ENCODE peak calls at places on chromosomes 7 and 10, in seven cellular contexts. N, V, G, P, O, J and W are unnamed samples.

GRCh38 chr7:116273283-116273917 is 63.1 kb downstream of the TES start:
- DNase-seq in N (no peak), V (no peak), G (no peak), P (no peak), O (no peak), J (no peak), W (no peak)

GRCh38 chr7:17131060-17131345 is 167.4 kb upstream of the AHR start:
- DNase-seq in N (no peak), V (no peak), G (peak; percentile 47), P (no peak), O (no peak), J (no peak), W (no peak)

GRCh38 chr10:78700413-78700812 is 368.4 kb upstream of the ZMIZ1 start:
- DNase-seq in N (peak; percentile 24), V (no peak), G (no peak), P (no peak), O (peak; percentile 40), J (no peak), W (no peak)

GRCh38 chr7:50068026-50068425 is 25.0 kb downstream of the ZPBP start:
- DNase-seq in N (peak; percentile 54), V (no peak), G (peak; percentile 4), P (no peak), O (peak; percentile 36), J (peak; percentile 20), W (no peak)

GRCh38 chr10:4509405-4509804 is 316.6 kb upstream of the AKR1E2 start:
- DNase-seq in N (no peak), V (no peak), G (no peak), P (no peak), O (no peak), J (no peak), W (no peak)

GRCh38 chr10:78433063-78433717 is 399.5 kb downstream of the RPS24 start:
- DNase-seq in N (no peak), V (no peak), G (no peak), P (no peak), O (no peak), J (no peak), W (no peak)

GRCh38 chr10:90136731-90137316 is 435.4 kb downstream of the KIF20B start:
- DNase-seq in N (no peak), V (no peak), G (peak; percentile 39), P (no peak), O (no peak), J (no peak), W (no peak)

GRCh38 chr10:494149-494542 is 195.3 kb downstream of the DIP2C start:
- DNase-seq in N (no peak), V (no peak), G (no peak), P (no peak), O (no peak), J (no peak), W (no peak)

GRCh38 chr10:80515511-80515910 is 22.2 kb upstream of the SH2D4B start:
- DNase-seq in N (no peak), V (no peak), G (no peak), P (no peak), O (no peak), J (no peak), W (no peak)

GRCh38 chr10:26445411-26446031 is 7.4 kb downstream of the APBB1IP start:
- DNase-seq in N (no peak), V (no peak), G (no peak), P (no peak), O (no peak), J (no peak), W (no peak)

GRCh38 chr10:117541909-117542705 is 439 bp upstream of the EMX2 start:
- DNase-seq in N (peak; percentile 13), V (no peak), G (peak; percentile 23), P (no peak), O (no peak), J (peak; percentile 38), W (peak; percentile 94)

GRCh38 chr7:107939472-107940145 is 48.6 kb downstream of the DLD start:
- DNase-seq in N (no peak), V (no peak), G (peak; percentile 96), P (no peak), O (no peak), J (no peak), W (peak; percentile 79)

GRCh38 chr10:121910673-121911420 is 17.0 kb downstream of the ATE1 start:
- DNase-seq in N (no peak), V (no peak), G (peak; percentile 46), P (no peak), O (no peak), J (no peak), W (no peak)

GRCh38 chr7:54824655-54825054 is 65.6 kb upstream of the SEC61G start:
- DNase-seq in N (no peak), V (no peak), G (no peak), P (no peak), O (no peak), J (no peak), W (no peak)

GRCh38 chr10:67849331-67850011 is 11.5 kb upstream of the DNAJC12 start:
- DNase-seq in N (peak; percentile 92), V (peak; percentile 93), G (peak; percentile 90), P (peak; percentile 90), O (peak; percentile 94), J (peak; percentile 90), W (peak; percentile 97)

GRCh38 chr7:97025983-97026704 is 1.5 kb upstream of the DLX5 start:
- DNase-seq in N (no peak), V (no peak), G (peak; percentile 4), P (no peak), O (peak; percentile 48), J (no peak), W (no peak)

GRCh38 chr10:60518745-60519144 is 129.1 kb upstream of the ANK3 start:
- DNase-seq in N (no peak), V (no peak), G (no peak), P (no peak), O (no peak), J (no peak), W (no peak)

GRCh38 chr7:98641646-98642489 is 24.8 kb downstream of the NPTX2 start:
- DNase-seq in N (peak; percentile 2), V (no peak), G (no peak), P (no peak), O (no peak), J (no peak), W (no peak)

GRCh38 chr7:111107576-111107975 is 16.6 kb downstream of the LRRN3 start:
- DNase-seq in N (no peak), V (no peak), G (no peak), P (no peak), O (no peak), J (no peak), W (no peak)

GRCh38 chr7:28990200-28990960 is 32.2 kb upstream of the TRIL start:
- DNase-seq in N (no peak), V (no peak), G (peak; percentile 54), P (peak; percentile 54), O (no peak), J (no peak), W (peak; percentile 42)

GRCh38 chr10:91616124-91616523 is 16.7 kb downstream of the PPP1R3C start:
- DNase-seq in N (no peak), V (no peak), G (peak; percentile 93), P (no peak), O (no peak), J (no peak), W (no peak)

GRCh38 chr7:111094387-111094786 is 3.5 kb downstream of the LRRN3 start:
- DNase-seq in N (no peak), V (no peak), G (no peak), P (no peak), O (no peak), J (no peak), W (no peak)

GRCh38 chr10:79331709-79332108 is 15.6 kb upstream of the PPIF start:
- DNase-seq in N (no peak), V (no peak), G (peak; percentile 78), P (no peak), O (no peak), J (peak; percentile 46), W (no peak)

GRCh38 chr10:90229486-90229885 is 528.1 kb downstream of the KIF20B start:
- DNase-seq in N (no peak), V (no peak), G (no peak), P (no peak), O (no peak), J (no peak), W (no peak)

DNA sequence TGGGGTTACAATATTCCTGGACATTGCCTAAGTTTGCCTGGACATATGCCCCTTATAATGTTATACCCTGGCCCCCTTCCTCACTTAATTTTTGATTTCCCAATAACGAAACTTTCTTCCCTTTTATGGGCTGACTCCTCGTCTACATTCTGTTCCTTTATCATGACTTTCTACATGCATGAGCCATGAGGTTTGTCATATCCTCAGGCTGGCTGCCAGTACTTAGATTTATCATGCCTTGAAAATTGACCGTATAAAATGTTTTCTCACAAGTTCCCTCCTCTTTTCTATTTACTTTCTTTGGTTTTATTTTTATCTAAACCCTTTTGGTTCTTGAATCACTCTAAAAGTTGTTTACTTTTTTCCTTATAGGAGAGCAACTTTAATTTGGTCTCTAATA is 4.7 kb downstream of the DNAH11 start:
- DNase-seq in N (no peak), V (no peak), G (no peak), P (no peak), O (no peak), J (no peak), W (no peak)
- H3K27ac ChIP-seq in N (no peak overlapping the region), V (no peak overlapping the region), G (no peak overlapping the region), P (no peak overlapping the region), O (no peak overlapping the region), J (no peak overlapping the region), W (no peak overlapping the region)

GRCh38 chr10:74289956-74290355 is 138.9 kb downstream of the ADK start:
- DNase-seq in N (no peak), V (no peak), G (peak; percentile 21), P (no peak), O (no peak), J (no peak), W (no peak)
- H3K27ac ChIP-seq in N (no peak overlapping the region), V (no peak overlapping the region), G (peak overlapping the region; percentile 72), P (no peak overlapping the region), O (peak overlapping the region; percentile 45), J (no peak overlapping the region), W (peak overlapping the region; percentile 86)

DNA sequence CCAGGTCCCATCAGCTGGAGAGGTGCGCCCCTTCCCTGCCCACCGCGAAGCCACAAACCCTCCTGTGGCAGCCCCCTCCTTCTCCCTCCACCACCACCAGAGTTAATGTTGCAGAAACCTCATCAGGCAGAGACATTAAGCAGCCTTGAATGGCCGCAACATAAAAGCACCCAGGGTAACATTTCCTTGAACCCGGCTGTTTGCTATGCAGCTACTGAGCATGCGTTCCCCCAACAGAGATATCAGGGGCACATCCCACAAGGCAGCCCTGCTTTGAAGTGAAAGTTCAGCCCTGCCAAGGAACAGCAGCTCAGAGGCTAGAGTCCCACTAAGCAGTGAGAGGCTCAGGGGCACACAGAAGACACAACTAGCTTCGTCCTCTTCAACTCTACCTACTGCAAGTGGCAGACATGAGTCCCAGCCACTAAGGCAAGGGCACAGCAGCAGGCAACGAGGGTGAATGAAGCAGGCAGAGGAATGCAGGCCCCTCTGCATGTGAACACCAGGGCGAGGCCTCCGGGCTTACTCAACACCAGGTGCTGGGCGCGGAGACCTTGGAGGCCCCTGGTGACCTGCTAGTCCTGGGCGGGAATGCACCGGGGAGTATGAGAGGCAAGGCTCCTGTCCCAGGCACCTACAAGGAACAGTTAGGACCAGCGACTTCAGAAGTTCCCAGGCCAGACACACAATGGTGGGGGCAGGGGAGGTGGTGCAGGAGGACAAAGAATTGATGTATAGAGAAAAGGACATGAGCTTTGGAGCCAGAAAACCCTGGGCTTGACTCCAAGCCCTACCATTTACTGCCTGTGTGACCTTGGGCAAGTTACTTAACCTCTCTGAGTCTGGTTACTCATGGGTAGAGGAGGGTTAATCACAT is 107.2 kb downstream of the SLIT1 start:
- DNase-seq in N (no peak), V (no peak), G (no peak), P (no peak), O (no peak), J (no peak), W (no peak)
- H3K27ac ChIP-seq in N (no peak overlapping the region), V (no peak overlapping the region), G (no peak overlapping the region), P (no peak overlapping the region), O (no peak overlapping the region), J (no peak overlapping the region), W (no peak overlapping the region)

GRCh38 chr10:63718006-63718405 is 196.8 kb downstream of the REEP3 start:
- DNase-seq in N (no peak), V (no peak), G (no peak), P (no peak), O (no peak), J (no peak), W (no peak)
- H3K27ac ChIP-seq in N (no peak overlapping the region), V (no peak overlapping the region), G (no peak overlapping the region), P (no peak overlapping the region), O (no peak overlapping the region), J (no peak overlapping the region), W (no peak overlapping the region)